ENCODE peak calls at places on chromosomes 7 and 10, in four cellular contexts. L is ureter; Q is activated naive CD4-positive, alpha-beta T cell; K is NCI-H774. W is an unnamed sample.

GRCh38 chr7:31122649-31123058 is 70.5 kb downstream of the ADCYAP1R1 start:
- DNase-seq in L (peak), Q (no peak), K (peak), W (no peak)

GRCh38 chr10:118918689-118919088 is 110.8 kb upstream of the NANOS1 start:
- DNase-seq in L (no peak), Q (no peak), K (no peak), W (no peak)

GRCh38 chr10:67603086-67603485 is 92.9 kb downstream of the CTNNA3 start:
- DNase-seq in L (no peak), Q (no peak), K (no peak), W (no peak)

GRCh38 chr7:143255564-143255963 is 7.7 kb upstream of the GSTK1 start:
- DNase-seq in L (no peak), Q (no peak), K (no peak), W (no peak)

GRCh38 chr10:97089209-97089865 is 96.4 kb downstream of the SLIT1 start:
- DNase-seq in L (no peak), Q (no peak), K (no peak), W (no peak)

GRCh38 chr10:120392245-120392644 is 64.8 kb upstream of the PLPP4 start:
- DNase-seq in L (no peak), Q (no peak), K (no peak), W (no peak)

GRCh38 chr10:12826800-12827372 is 174.6 kb downstream of the CCDC3 start:
- DNase-seq in L (no peak), Q (no peak), K (no peak), W (no peak)

GRCh38 chr7:135743907-135744789 is 4.5 kb downstream of the FAM180A start:
- DNase-seq in L (no peak), Q (no peak), K (no peak), W (no peak)

GRCh38 chr7:140841316-140841715 is 83.4 kb downstream of the BRAF start:
- DNase-seq in L (no peak), Q (no peak), K (no peak), W (no peak)

GRCh38 chr7:123966936-123967335 is 41.9 kb downstream of the SPAM1 start:
- DNase-seq in L (no peak), Q (no peak), K (no peak), W (no peak)

GRCh38 chr10:9734218-9734617 is 1283.5 kb upstream of the CELF2 start:
- DNase-seq in L (no peak), Q (no peak), K (no peak), W (no peak)

W was measured in esophagus squamous epithelium.